ENCODE peak calls at places on chromosomes 2 and 18, in ten cellular contexts. One of them, this sample, is unnamed.

GRCh38 chr2:239087041-239087710 is 239.3 kb downstream of the TWIST2 start:
- DNase-seq in GM04504: no peak
- DNase-seq in effector memory CD8-positive, alpha-beta T cell: no peak
- DNase-seq in lung microvascular endothelial cell: no peak
- DNase-seq in HS-27A: no peak
- DNase-seq in C1 segment of cervical spinal cord: no peak
- DNase-seq in bronchial epithelial cell: no peak
- DNase-seq in astrocyte of the spinal cord: no peak
- DNase-seq in pancreas: no peak
- DNase-seq in AG10803: peak
- DNase-seq in this sample: no peak

GRCh38 chr2:127220807-127221527 is 868 bp upstream of the CYP27C1 start:
- DNase-seq in GM04504: no peak
- DNase-seq in lung microvascular endothelial cell: no peak
- DNase-seq in effector memory CD8-positive, alpha-beta T cell: no peak
- DNase-seq in pancreas: no peak
- DNase-seq in bronchial epithelial cell: no peak
- DNase-seq in HS-27A: no peak
- DNase-seq in AG10803: no peak
- DNase-seq in C1 segment of cervical spinal cord: no peak
- DNase-seq in astrocyte of the spinal cord: no peak
- DNase-seq in this sample: no peak

GRCh38 chr18:55405655-55406373 is 182.2 kb downstream of the TCF4 start:
- DNase-seq in effector memory CD8-positive, alpha-beta T cell: no peak
- DNase-seq in AG10803: peak
- DNase-seq in lung microvascular endothelial cell: peak
- DNase-seq in C1 segment of cervical spinal cord: peak
- DNase-seq in GM04504: no peak
- DNase-seq in bronchial epithelial cell: peak
- DNase-seq in pancreas: peak
- DNase-seq in HS-27A: peak
- DNase-seq in astrocyte of the spinal cord: peak
- DNase-seq in this sample: peak

GRCh38 chr2:68436270-68436669 is 30.8 kb downstream of the FBXO48 start:
- DNase-seq in pancreas: no peak
- DNase-seq in effector memory CD8-positive, alpha-beta T cell: no peak
- DNase-seq in bronchial epithelial cell: no peak
- DNase-seq in HS-27A: no peak
- DNase-seq in lung microvascular endothelial cell: no peak
- DNase-seq in GM04504: no peak
- DNase-seq in C1 segment of cervical spinal cord: no peak
- DNase-seq in astrocyte of the spinal cord: no peak
- DNase-seq in AG10803: peak
- DNase-seq in this sample: peak

GRCh38 chr18:75110311-75110710 is 98.6 kb downstream of the PTGR3 start:
- DNase-seq in AG10803: no peak
- DNase-seq in bronchial epithelial cell: no peak
- DNase-seq in lung microvascular endothelial cell: no peak
- DNase-seq in C1 segment of cervical spinal cord: no peak
- DNase-seq in effector memory CD8-positive, alpha-beta T cell: no peak
- DNase-seq in astrocyte of the spinal cord: no peak
- DNase-seq in GM04504: no peak
- DNase-seq in HS-27A: no peak
- DNase-seq in pancreas: no peak
- DNase-seq in this sample: no peak

GRCh38 chr18:13464432-13465125 is 246.0 kb downstream of the LDLRAD4 start:
- DNase-seq in AG10803: no peak
- DNase-seq in pancreas: no peak
- DNase-seq in bronchial epithelial cell: no peak
- DNase-seq in lung microvascular endothelial cell: peak
- DNase-seq in effector memory CD8-positive, alpha-beta T cell: peak
- DNase-seq in C1 segment of cervical spinal cord: peak
- DNase-seq in astrocyte of the spinal cord: no peak
- DNase-seq in HS-27A: no peak
- DNase-seq in GM04504: no peak
- DNase-seq in this sample: peak

GRCh38 chr2:69773201-69773600 is 31.3 kb downstream of the ANXA4 start:
- DNase-seq in AG10803: peak
- DNase-seq in astrocyte of the spinal cord: peak
- DNase-seq in pancreas: no peak
- DNase-seq in bronchial epithelial cell: peak
- DNase-seq in C1 segment of cervical spinal cord: no peak
- DNase-seq in lung microvascular endothelial cell: peak
- DNase-seq in effector memory CD8-positive, alpha-beta T cell: no peak
- DNase-seq in GM04504: no peak
- DNase-seq in HS-27A: no peak
- DNase-seq in this sample: no peak

GRCh38 chr2:174729797-174730529 is 34.3 kb downstream of the CHRNA1 start:
- DNase-seq in AG10803: peak
- DNase-seq in effector memory CD8-positive, alpha-beta T cell: peak
- DNase-seq in pancreas: no peak
- DNase-seq in HS-27A: no peak
- DNase-seq in GM04504: no peak
- DNase-seq in astrocyte of the spinal cord: no peak
- DNase-seq in C1 segment of cervical spinal cord: no peak
- DNase-seq in lung microvascular endothelial cell: peak
- DNase-seq in bronchial epithelial cell: no peak
- DNase-seq in this sample: no peak

GRCh38 chr2:108193251-108193650 is 46.5 kb upstream of the SULT1C3 start:
- DNase-seq in GM04504: no peak
- DNase-seq in pancreas: no peak
- DNase-seq in AG10803: no peak
- DNase-seq in astrocyte of the spinal cord: peak
- DNase-seq in HS-27A: no peak
- DNase-seq in bronchial epithelial cell: peak
- DNase-seq in effector memory CD8-positive, alpha-beta T cell: no peak
- DNase-seq in C1 segment of cervical spinal cord: no peak
- DNase-seq in lung microvascular endothelial cell: no peak
- DNase-seq in this sample: no peak

GRCh38 chr2:58483307-58483706 is 242.2 kb upstream of the FANCL start:
- DNase-seq in lung microvascular endothelial cell: no peak
- DNase-seq in bronchial epithelial cell: no peak
- DNase-seq in pancreas: no peak
- DNase-seq in GM04504: no peak
- DNase-seq in effector memory CD8-positive, alpha-beta T cell: no peak
- DNase-seq in C1 segment of cervical spinal cord: no peak
- DNase-seq in HS-27A: no peak
- DNase-seq in astrocyte of the spinal cord: no peak
- DNase-seq in AG10803: no peak
- DNase-seq in this sample: no peak